ENCODE peak calls at places on chromosomes 16 and 17, in four cellular contexts. M is GDM1, E is HTR-8/SVneo, C is astrocyte of the spinal cord. D is an unnamed sample.
A peak's percentile ranks its signal among the peaks of the same experiment; 100 is the strongest.

GRCh38 chr17:57330587-57330986 is 74.3 kb downstream of the MSI2 start:
- DNase-seq in M (no peak), E (no peak), C (no peak), D (no peak)

GRCh38 chr16:66954097-66954659 is 6.9 kb upstream of the CES3 start:
- DNase-seq in M (peak; percentile 2), E (peak; percentile 80), C (peak; percentile 75), D (peak; percentile 78)

GRCh38 chr17:48592592-48592991 is 987 bp downstream of the HOXB5 start:
- DNase-seq in M (no peak), E (no peak), C (no peak), D (no peak)

GRCh38 chr16:20844588-20844987 is 38.3 kb downstream of the REXO5 start:
- DNase-seq in M (peak; percentile 57), E (no peak), C (no peak), D (peak; percentile 65)

GRCh38 chr16:52069866-52070265 is 477.1 kb downstream of the TOX3 start:
- DNase-seq in M (no peak), E (no peak), C (peak; percentile 11), D (no peak)

GRCh38 chr17:38967290-38967738 is at the start of gene FBXO47:
- DNase-seq in M (no peak), E (no peak), C (peak; percentile 92), D (peak; percentile 93)

GRCh38 chr17:41772218-41772585 is 14.3 kb downstream of the JUP start:
- DNase-seq in M (no peak), E (no peak), C (no peak), D (no peak)

GRCh38 chr17:21132428-21132827 is 5.7 kb downstream of the DHRS7B start:
- DNase-seq in M (no peak), E (no peak), C (no peak), D (no peak)

GRCh38 chr16:68892898-68893297 is 49.6 kb downstream of the TANGO6 start:
- DNase-seq in M (no peak), E (no peak), C (no peak), D (no peak)

GRCh38 chr17:2400474-2400866 is 390 bp downstream of the MNT start:
- DNase-seq in M (peak; percentile 22), E (no peak), C (peak; percentile 46), D (peak; percentile 51)

GRCh38 chr17:80529104-80529903 is 15.3 kb upstream of the RPTOR start:
- DNase-seq in M (no peak), E (no peak), C (no peak), D (no peak)

GRCh38 chr17:42142371-42142896 is 12.4 kb downstream of the RAB5C start:
- DNase-seq in M (no peak), E (peak; percentile 76), C (peak; percentile 61), D (no peak)

GRCh38 chr17:48335858-48336500 is 94.0 kb downstream of the SKAP1 start:
- DNase-seq in M (no peak), E (peak; percentile 48), C (peak; percentile 88), D (peak; percentile 87)

GRCh38 chr17:59753522-59754467 is 46.3 kb downstream of the VMP1 start:
- DNase-seq in M (peak; percentile 64), E (peak; percentile 87), C (peak; percentile 95), D (peak; percentile 95)

GRCh38 chr16:5604770-5605169 is 507.2 kb upstream of the EEF2KMT start:
- DNase-seq in M (no peak), E (no peak), C (no peak), D (no peak)

GRCh38 chr17:2551928-2552327 is 40.2 kb upstream of the METTL16 start:
- DNase-seq in M (no peak), E (no peak), C (no peak), D (no peak)

GRCh38 chr17:56114469-56114868 is 38.8 kb upstream of the ANKFN1 start:
- DNase-seq in M (no peak), E (no peak), C (no peak), D (no peak)

GRCh38 chr17:57499648-57500049 is 243.3 kb downstream of the MSI2 start:
- DNase-seq in M (no peak), E (no peak), C (peak; percentile 45), D (no peak)

GRCh38 chr17:32258383-32259121 is 7.1 kb upstream of the RHBDL3 start:
- DNase-seq in M (no peak), E (no peak), C (no peak), D (no peak)

GRCh38 chr16:64144612-64145011 is 977.3 kb downstream of the CDH11 start:
- DNase-seq in M (no peak), E (no peak), C (no peak), D (no peak)

GRCh38 chr17:63564562-63564961 is 14.3 kb downstream of the DCAF7 start:
- DNase-seq in M (no peak), E (no peak), C (no peak), D (no peak)

D was measured in endothelial cell of umbilical vein.